ENCODE peak calls at places on chromosomes 6 and 20, in ten cellular contexts. One of them, this sample, is unnamed.
A peak's percentile ranks its signal among the peaks of the same experiment; 100 is the strongest.

GRCh38 chr20:53074811-53075314 is 102.7 kb downstream of the TSHZ2 start:
- ATAC-seq in activated CD8-positive, alpha-beta T cell treated with anti-CD3 and anti-CD28 coated beads, Interleukin-2, amount 10 ng/mL, durations not matched to agents 7 days and 5 days: no peak
- ATAC-seq in upper lobe of right lung: no peak
- ATAC-seq in HepG2: no peak
- ATAC-seq in effector memory CD8-positive, alpha-beta T cell: no peak
- ATAC-seq in WTC11: no peak
- ATAC-seq in lower lobe of right lung: no peak
- ATAC-seq in activated CD4-positive, alpha-beta T cell treated with anti-CD3 and anti-CD28 coated beads for 36 hours: no peak
- ATAC-seq in left cardiac atrium: no peak
- ATAC-seq in GM23338: no peak
- ATAC-seq in this sample: no peak

GRCh38 chr20:58891686-58892125 is 39.2 kb downstream of the GNAS start:
- ATAC-seq in left cardiac atrium: peak; percentile 1
- ATAC-seq in GM23338: no peak
- ATAC-seq in activated CD8-positive, alpha-beta T cell treated with anti-CD3 and anti-CD28 coated beads, Interleukin-2, amount 10 ng/mL, durations not matched to agents 7 days and 5 days: no peak
- ATAC-seq in upper lobe of right lung: peak; percentile 0
- ATAC-seq in effector memory CD8-positive, alpha-beta T cell: no peak
- ATAC-seq in WTC11: no peak
- ATAC-seq in lower lobe of right lung: peak; percentile 1
- ATAC-seq in HepG2: no peak
- ATAC-seq in activated CD4-positive, alpha-beta T cell treated with anti-CD3 and anti-CD28 coated beads for 36 hours: peak; percentile 0
- ATAC-seq in this sample: no peak

GRCh38 chr20:1345030-1345755 is 16.3 kb upstream of the SDCBP2 start:
- ATAC-seq in effector memory CD8-positive, alpha-beta T cell: no peak
- ATAC-seq in GM23338: no peak
- ATAC-seq in WTC11: no peak
- ATAC-seq in activated CD8-positive, alpha-beta T cell treated with anti-CD3 and anti-CD28 coated beads, Interleukin-2, amount 10 ng/mL, durations not matched to agents 7 days and 5 days: peak; percentile 66
- ATAC-seq in HepG2: no peak
- ATAC-seq in left cardiac atrium: no peak
- ATAC-seq in lower lobe of right lung: no peak
- ATAC-seq in activated CD4-positive, alpha-beta T cell treated with anti-CD3 and anti-CD28 coated beads for 36 hours: peak; percentile 49
- ATAC-seq in upper lobe of right lung: no peak
- ATAC-seq in this sample: no peak

GRCh38 chr6:26104457-26105108 is 17.4 kb downstream of the HFE start:
- ATAC-seq in activated CD4-positive, alpha-beta T cell treated with anti-CD3 and anti-CD28 coated beads for 36 hours: peak; percentile 1
- ATAC-seq in GM23338: peak; percentile 51
- ATAC-seq in effector memory CD8-positive, alpha-beta T cell: no peak
- ATAC-seq in activated CD8-positive, alpha-beta T cell treated with anti-CD3 and anti-CD28 coated beads, Interleukin-2, amount 10 ng/mL, durations not matched to agents 7 days and 5 days: peak; percentile 12
- ATAC-seq in left cardiac atrium: peak; percentile 8
- ATAC-seq in WTC11: peak; percentile 23
- ATAC-seq in HepG2: peak; percentile 66
- ATAC-seq in lower lobe of right lung: no peak
- ATAC-seq in upper lobe of right lung: no peak
- ATAC-seq in this sample: peak; percentile 13

GRCh38 chr6:83467620-83468036 is 36.8 kb upstream of the ME1 start:
- ATAC-seq in GM23338: no peak
- ATAC-seq in activated CD4-positive, alpha-beta T cell treated with anti-CD3 and anti-CD28 coated beads for 36 hours: no peak
- ATAC-seq in lower lobe of right lung: peak; percentile 89
- ATAC-seq in effector memory CD8-positive, alpha-beta T cell: peak; percentile 26
- ATAC-seq in HepG2: no peak
- ATAC-seq in upper lobe of right lung: peak; percentile 93
- ATAC-seq in activated CD8-positive, alpha-beta T cell treated with anti-CD3 and anti-CD28 coated beads, Interleukin-2, amount 10 ng/mL, durations not matched to agents 7 days and 5 days: no peak
- ATAC-seq in WTC11: no peak
- ATAC-seq in left cardiac atrium: peak; percentile 81
- ATAC-seq in this sample: no peak

GRCh38 chr20:64222851-64223525 is 32.6 kb upstream of the PCMTD2 start:
- ATAC-seq in upper lobe of right lung: peak; percentile 15
- ATAC-seq in lower lobe of right lung: peak; percentile 62
- ATAC-seq in HepG2: no peak
- ATAC-seq in GM23338: no peak
- ATAC-seq in WTC11: no peak
- ATAC-seq in effector memory CD8-positive, alpha-beta T cell: no peak
- ATAC-seq in activated CD4-positive, alpha-beta T cell treated with anti-CD3 and anti-CD28 coated beads for 36 hours: no peak
- ATAC-seq in activated CD8-positive, alpha-beta T cell treated with anti-CD3 and anti-CD28 coated beads, Interleukin-2, amount 10 ng/mL, durations not matched to agents 7 days and 5 days: no peak
- ATAC-seq in left cardiac atrium: peak; percentile 14
- ATAC-seq in this sample: no peak

GRCh38 chr20:49752504-49752903 is 38.8 kb upstream of the B4GALT5 start:
- ATAC-seq in activated CD8-positive, alpha-beta T cell treated with anti-CD3 and anti-CD28 coated beads, Interleukin-2, amount 10 ng/mL, durations not matched to agents 7 days and 5 days: no peak
- ATAC-seq in upper lobe of right lung: no peak
- ATAC-seq in left cardiac atrium: no peak
- ATAC-seq in activated CD4-positive, alpha-beta T cell treated with anti-CD3 and anti-CD28 coated beads for 36 hours: no peak
- ATAC-seq in HepG2: no peak
- ATAC-seq in WTC11: no peak
- ATAC-seq in effector memory CD8-positive, alpha-beta T cell: no peak
- ATAC-seq in GM23338: no peak
- ATAC-seq in lower lobe of right lung: no peak
- ATAC-seq in this sample: no peak

GRCh38 chr20:40812415-40813212 is 123.6 kb upstream of the MAFB start:
- ATAC-seq in activated CD4-positive, alpha-beta T cell treated with anti-CD3 and anti-CD28 coated beads for 36 hours: no peak
- ATAC-seq in WTC11: no peak
- ATAC-seq in activated CD8-positive, alpha-beta T cell treated with anti-CD3 and anti-CD28 coated beads, Interleukin-2, amount 10 ng/mL, durations not matched to agents 7 days and 5 days: no peak
- ATAC-seq in HepG2: peak; percentile 21
- ATAC-seq in GM23338: no peak
- ATAC-seq in lower lobe of right lung: no peak
- ATAC-seq in upper lobe of right lung: no peak
- ATAC-seq in effector memory CD8-positive, alpha-beta T cell: no peak
- ATAC-seq in left cardiac atrium: no peak
- ATAC-seq in this sample: no peak

GRCh38 chr6:20092071-20092566 is 120.2 kb downstream of the MBOAT1 start:
- ATAC-seq in GM23338: peak; percentile 85
- ATAC-seq in WTC11: peak; percentile 66
- ATAC-seq in activated CD4-positive, alpha-beta T cell treated with anti-CD3 and anti-CD28 coated beads for 36 hours: peak; percentile 23
- ATAC-seq in upper lobe of right lung: peak; percentile 75
- ATAC-seq in activated CD8-positive, alpha-beta T cell treated with anti-CD3 and anti-CD28 coated beads, Interleukin-2, amount 10 ng/mL, durations not matched to agents 7 days and 5 days: no peak
- ATAC-seq in HepG2: peak; percentile 43
- ATAC-seq in lower lobe of right lung: peak; percentile 46
- ATAC-seq in effector memory CD8-positive, alpha-beta T cell: no peak
- ATAC-seq in left cardiac atrium: no peak
- ATAC-seq in this sample: peak; percentile 67

GRCh38 chr6:143206550-143206949 is 145.9 kb downstream of the AIG1 start:
- ATAC-seq in activated CD8-positive, alpha-beta T cell treated with anti-CD3 and anti-CD28 coated beads, Interleukin-2, amount 10 ng/mL, durations not matched to agents 7 days and 5 days: no peak
- ATAC-seq in HepG2: no peak
- ATAC-seq in lower lobe of right lung: no peak
- ATAC-seq in GM23338: no peak
- ATAC-seq in upper lobe of right lung: no peak
- ATAC-seq in WTC11: no peak
- ATAC-seq in left cardiac atrium: no peak
- ATAC-seq in effector memory CD8-positive, alpha-beta T cell: no peak
- ATAC-seq in activated CD4-positive, alpha-beta T cell treated with anti-CD3 and anti-CD28 coated beads for 36 hours: no peak
- ATAC-seq in this sample: no peak

GRCh38 chr6:22231616-22232015 is 65.2 kb downstream of the PRL start:
- ATAC-seq in activated CD4-positive, alpha-beta T cell treated with anti-CD3 and anti-CD28 coated beads for 36 hours: no peak
- ATAC-seq in GM23338: no peak
- ATAC-seq in effector memory CD8-positive, alpha-beta T cell: no peak
- ATAC-seq in WTC11: no peak
- ATAC-seq in lower lobe of right lung: no peak
- ATAC-seq in HepG2: no peak
- ATAC-seq in left cardiac atrium: no peak
- ATAC-seq in activated CD8-positive, alpha-beta T cell treated with anti-CD3 and anti-CD28 coated beads, Interleukin-2, amount 10 ng/mL, durations not matched to agents 7 days and 5 days: no peak
- ATAC-seq in upper lobe of right lung: no peak
- ATAC-seq in this sample: no peak

GRCh38 chr6:39388526-39389371 is 66.2 kb upstream of the KCNK16 start:
- ATAC-seq in WTC11: no peak
- ATAC-seq in HepG2: no peak
- ATAC-seq in effector memory CD8-positive, alpha-beta T cell: no peak
- ATAC-seq in upper lobe of right lung: no peak
- ATAC-seq in activated CD8-positive, alpha-beta T cell treated with anti-CD3 and anti-CD28 coated beads, Interleukin-2, amount 10 ng/mL, durations not matched to agents 7 days and 5 days: no peak
- ATAC-seq in left cardiac atrium: peak; percentile 38
- ATAC-seq in activated CD4-positive, alpha-beta T cell treated with anti-CD3 and anti-CD28 coated beads for 36 hours: no peak
- ATAC-seq in lower lobe of right lung: no peak
- ATAC-seq in GM23338: no peak
- ATAC-seq in this sample: no peak

GRCh38 chr20:44714701-44715494 is at the start of gene CCN5:
- ATAC-seq in upper lobe of right lung: peak; percentile 85
- ATAC-seq in HepG2: peak; percentile 78
- ATAC-seq in left cardiac atrium: peak; percentile 82
- ATAC-seq in activated CD4-positive, alpha-beta T cell treated with anti-CD3 and anti-CD28 coated beads for 36 hours: no peak
- ATAC-seq in effector memory CD8-positive, alpha-beta T cell: no peak
- ATAC-seq in activated CD8-positive, alpha-beta T cell treated with anti-CD3 and anti-CD28 coated beads, Interleukin-2, amount 10 ng/mL, durations not matched to agents 7 days and 5 days: no peak
- ATAC-seq in WTC11: no peak
- ATAC-seq in lower lobe of right lung: peak; percentile 89
- ATAC-seq in GM23338: no peak
- ATAC-seq in this sample: peak; percentile 95

This sample was measured in SK-N-SH treated with all-trans-retinoic acid at 6 μM for 48 hours.